ENCODE peak calls at places on chromosomes 11 and 22, in eight cellular contexts. F, Q, A, G, Z, S, P and Y are unnamed samples.

GRCh38 chr22:24996420-24996952 is 44.0 kb downstream of the KIAA1671 start:
- DNase-seq in G (peak; percentile 66), Z (peak; percentile 53), S (no peak), A (no peak), Q (no peak), F (no peak), P (peak; percentile 93), Y (peak; percentile 16)

GRCh38 chr11:35464308-35464707 is 45.0 kb upstream of the SLC1A2 start:
- DNase-seq in F (no peak), Z (no peak), P (no peak), S (no peak), Q (no peak), A (no peak), G (no peak), Y (no peak)

GRCh38 chr11:47305734-47306483 is 36.0 kb downstream of the MADD start:
- DNase-seq in Z (no peak), F (no peak), S (peak; percentile 42), P (no peak), A (no peak), G (no peak), Q (no peak), Y (no peak)

GRCh38 chr11:59183768-59184167 is 11.8 kb downstream of the DTX4 start:
- DNase-seq in Z (no peak), A (no peak), P (no peak), S (no peak), G (no peak), Q (no peak), F (no peak), Y (no peak)

GRCh38 chr11:86050310-86050709 is 18.6 kb downstream of the PICALM start:
- DNase-seq in P (no peak), Z (no peak), S (no peak), A (no peak), F (no peak), G (no peak), Q (no peak), Y (no peak)

GRCh38 chr22:19730662-19731360 is 7.5 kb downstream of the GP1BB start:
- DNase-seq in G (peak; percentile 59), P (peak; percentile 91), A (peak; percentile 84), F (peak; percentile 66), S (peak; percentile 57), Z (peak; percentile 89), Q (peak; percentile 92), Y (peak; percentile 98)

GRCh38 chr11:1028616-1029015 is 7.9 kb downstream of the MUC6 start:
- DNase-seq in S (no peak), A (no peak), F (no peak), G (no peak), Q (no peak), Z (no peak), P (no peak), Y (no peak)

GRCh38 chr22:19750666-19751490 is 9.7 kb upstream of the TBX1 start:
- DNase-seq in F (no peak), G (no peak), S (peak; percentile 36), P (no peak), Q (no peak), Z (no peak), A (no peak), Y (no peak)

GRCh38 chr11:64341851-64342791 is 2.1 kb downstream of the CCDC88B start:
- DNase-seq in A (peak; percentile 93), S (peak; percentile 88), F (peak; percentile 91), G (peak; percentile 88), Z (peak; percentile 93), P (peak; percentile 91), Q (peak; percentile 90), Y (peak; percentile 76)

GRCh38 chr11:85941380-85941973 is 86.3 kb downstream of the CCDC83 start:
- DNase-seq in F (peak; percentile 52), Z (peak; percentile 53), P (peak; percentile 72), G (peak; percentile 39), S (peak; percentile 61), Q (no peak), A (no peak), Y (peak; percentile 22)

GRCh38 chr11:19316434-19316833 is 75.7 kb upstream of the E2F8 start:
- DNase-seq in A (no peak), S (no peak), P (no peak), Q (no peak), F (no peak), G (no peak), Z (peak; percentile 14), Y (no peak)

GRCh38 chr11:57536947-57537654 is at the start of gene SMTNL1:
- DNase-seq in F (no peak), P (no peak), A (no peak), Z (no peak), S (no peak), Q (no peak), G (no peak), Y (no peak)

GRCh38 chr11:76686261-76687079 is 15.9 kb upstream of the LRRC32 start:
- DNase-seq in P (no peak), F (no peak), S (no peak), A (no peak), Z (no peak), G (no peak), Q (no peak), Y (no peak)

GRCh38 chr11:2533642-2534115 is 88.9 kb downstream of the KCNQ1 start:
- DNase-seq in A (no peak), G (peak; percentile 90), P (peak; percentile 75), F (peak; percentile 42), Z (peak; percentile 91), Q (peak; percentile 85), S (peak; percentile 85), Y (peak; percentile 52)

GRCh38 chr22:48536691-48537591 is 1290.7 kb downstream of the BRD1 start:
- DNase-seq in Q (no peak), Z (no peak), G (no peak), S (no peak), P (no peak), A (no peak), F (no peak), Y (no peak)

GRCh38 chr11:122178795-122179194 is 62.8 kb upstream of the BLID start:
- DNase-seq in Q (no peak), A (no peak), G (no peak), F (no peak), Z (no peak), S (no peak), P (no peak), Y (no peak)

GRCh38 chr11:130115218-130115617 is 44.4 kb upstream of the ST14 start:
- DNase-seq in P (no peak), A (no peak), Q (no peak), F (no peak), S (no peak), G (no peak), Z (no peak), Y (no peak)

GRCh38 chr22:30572840-30573593 is 1.4 kb downstream of the GAL3ST1 start:
- DNase-seq in S (no peak), A (no peak), Q (no peak), F (no peak), G (no peak), P (no peak), Z (peak; percentile 68), Y (peak; percentile 24)

GRCh38 chr11:16604784-16605439 is 133.5 kb upstream of the C11orf58 start:
- DNase-seq in S (peak; percentile 25), Z (peak; percentile 77), P (peak; percentile 72), F (peak; percentile 34), A (no peak), Q (no peak), G (no peak), Y (peak; percentile 40)

GRCh38 chr22:33018232-33018864 is 39.8 kb downstream of the SYN3 start:
- DNase-seq in G (peak; percentile 40), P (peak; percentile 66), A (no peak), Q (no peak), S (peak; percentile 39), Z (peak; percentile 75), F (peak; percentile 42), Y (peak; percentile 72)

GRCh38 chr11:46149826-46150225 is 28.6 kb upstream of the PHF21A start:
- DNase-seq in Q (no peak), S (no peak), Z (no peak), F (no peak), P (no peak), A (no peak), G (no peak), Y (no peak)

DNA sequence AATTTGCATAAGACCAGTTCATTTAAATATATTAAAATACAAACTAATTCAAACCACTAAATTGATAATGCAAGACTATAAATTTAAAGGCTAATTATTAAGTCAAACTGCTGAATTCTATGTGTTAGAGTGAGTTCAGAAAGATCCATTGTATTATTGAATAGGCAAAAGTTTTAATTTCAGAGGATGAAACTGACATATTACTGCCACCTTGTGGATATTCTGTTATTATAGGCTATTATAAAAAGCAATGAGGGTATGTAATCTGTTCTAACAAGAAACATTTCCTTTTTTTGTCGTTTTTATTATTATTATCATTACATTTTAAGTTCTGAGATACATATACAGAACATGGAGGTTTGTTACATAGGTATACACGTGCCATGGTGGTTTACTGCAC is 20.9 kb upstream of the NAALAD2 start:
- DNase-seq in Q (no peak), S (no peak), Z (no peak), G (no peak), A (no peak), P (no peak), F (peak; percentile 15), Y (no peak)
- TF ChIP-seq CTCF in Q (peak; percentile 78), S (peak; percentile 78), Z (peak; percentile 59), G (peak; percentile 28), A (no peak), P (peak; percentile 35), F (peak; percentile 38), Y (peak; percentile 72)

GRCh38 chr22:23751441-23751996 is 607 bp upstream of the ZNF70 start:
- DNase-seq in A (no peak), Q (no peak), Z (peak; percentile 56), F (no peak), S (no peak), P (peak; percentile 39), G (peak; percentile 25), Y (no peak)

GRCh38 chr22:23749747-23750373 is 1.1 kb downstream of the ZNF70 start:
- DNase-seq in Q (no peak), F (no peak), A (no peak), S (no peak), P (no peak), G (no peak), Z (no peak), Y (no peak)

GRCh38 chr22:23752090-23752691 is 1.3 kb upstream of the ZNF70 start:
- DNase-seq in F (no peak), Q (no peak), A (no peak), P (no peak), S (no peak), Z (no peak), G (no peak), Y (no peak)

GRCh38 chr22:23750374-23750743 is 553 bp downstream of the ZNF70 start:
- DNase-seq in Q (no peak), P (no peak), F (no peak), Z (no peak), A (no peak), G (no peak), S (no peak), Y (no peak)

GRCh38 chr22:23750744-23751440 is at the start of gene ZNF70:
- DNase-seq in A (peak; percentile 67), S (peak; percentile 37), Z (peak; percentile 97), F (peak; percentile 95), G (peak; percentile 80), P (peak; percentile 94), Q (peak; percentile 93), Y (peak; percentile 74)
- TF ChIP-seq CTCF in A (no peak), S (peak; percentile 58), Z (peak; percentile 29), F (peak; percentile 22), G (no peak), P (peak; percentile 25), Q (peak; percentile 55), Y (peak; percentile 37)

GRCh38 chr22:38964989-38965388 is 7.6 kb downstream of the APOBEC3A start:
- DNase-seq in P (no peak), Z (no peak), F (no peak), G (no peak), Q (no peak), S (no peak), A (no peak), Y (no peak)
- TF ChIP-seq CTCF in P (no peak), Z (no peak), F (no peak), G (no peak), Q (no peak), S (no peak), A (no peak), Y (no peak)

GRCh38 chr22:42945027-42945426 is 69.9 kb downstream of the PACSIN2 start:
- DNase-seq in P (no peak), Z (no peak), A (no peak), S (no peak), F (no peak), G (no peak), Q (no peak), Y (no peak)
- TF ChIP-seq CTCF in P (no peak), Z (no peak), A (no peak), S (no peak), F (no peak), G (no peak), Q (no peak), Y (no peak)